ENCODE peak calls at places on chromosome 17, in four cellular contexts. One of them, this sample, is unnamed.

GRCh38 chr17:50098583-50098982 is 3.4 kb downstream of the PDK2 start:
- DNase-seq in NCI-H1436: no peak
- DNase-seq in T1000: no peak
- DNase-seq in kidney tubule cell: no peak
- DNase-seq in this sample: no peak

GRCh38 chr17:80316927-80317705 is 56.5 kb downstream of the RNF213 start:
- DNase-seq in NCI-H1436: no peak
- DNase-seq in T1000: no peak
- DNase-seq in kidney tubule cell: no peak
- DNase-seq in this sample: peak; percentile 59

GRCh38 chr17:80252871-80253270 is 7.8 kb upstream of the RNF213 start:
- DNase-seq in NCI-H1436: peak; percentile 81
- DNase-seq in T1000: no peak
- DNase-seq in kidney tubule cell: peak; percentile 78
- DNase-seq in this sample: peak; percentile 61

GRCh38 chr17:57515662-57516211 is 229.4 kb downstream of the CCDC182 start:
- DNase-seq in NCI-H1436: no peak
- DNase-seq in T1000: no peak
- DNase-seq in kidney tubule cell: no peak
- DNase-seq in this sample: no peak

GRCh38 chr17:56602292-56603130 is 9.0 kb downstream of the NOG start:
- DNase-seq in NCI-H1436: no peak
- DNase-seq in T1000: no peak
- DNase-seq in kidney tubule cell: no peak
- DNase-seq in this sample: no peak

GRCh38 chr17:29584452-29585079 is 4.9 kb downstream of the GIT1 start:
- DNase-seq in NCI-H1436: no peak
- DNase-seq in T1000: no peak
- DNase-seq in kidney tubule cell: no peak
- DNase-seq in this sample: no peak

GRCh38 chr17:67431210-67432015 is 54.3 kb downstream of the PITPNC1 start:
- DNase-seq in NCI-H1436: no peak
- DNase-seq in T1000: no peak
- DNase-seq in kidney tubule cell: peak; percentile 94
- DNase-seq in this sample: no peak

GRCh38 chr17:57309479-57309878 is 53.2 kb downstream of the MSI2 start:
- DNase-seq in NCI-H1436: no peak
- DNase-seq in T1000: no peak
- DNase-seq in kidney tubule cell: no peak
- DNase-seq in this sample: no peak

GRCh38 chr17:45231481-45232116 is 9.9 kb downstream of the FMNL1 start:
- DNase-seq in NCI-H1436: no peak
- DNase-seq in T1000: no peak
- DNase-seq in kidney tubule cell: peak; percentile 26
- DNase-seq in this sample: no peak